ENCODE peak calls at places on chromosomes 13 and 19, in five cellular contexts. K, P, H, E and U are unnamed samples.

GRCh38 chr19:19539738-19540703 is 2.0 kb downstream of the CILP2 start:
- DNase-seq in K (peak; percentile 82), P (peak; percentile 5), H (no peak), E (no peak), U (peak; percentile 65)

GRCh38 chr19:11281336-11282049 is 14.5 kb upstream of the TSPAN16 start:
- DNase-seq in K (no peak), P (no peak), H (no peak), E (no peak), U (no peak)

GRCh38 chr13:48857576-48857975 is 118.1 kb upstream of the FNDC3A start:
- DNase-seq in K (no peak), P (no peak), H (no peak), E (no peak), U (no peak)

GRCh38 chr13:80131204-80131603 is 209.7 kb downstream of the SPRY2 start:
- DNase-seq in K (peak; percentile 88), P (no peak), H (peak; percentile 49), E (no peak), U (peak; percentile 86)

GRCh38 chr19:2145831-2146241 is 5.5 kb downstream of the AP3D1 start:
- DNase-seq in K (no peak), P (no peak), H (no peak), E (no peak), U (no peak)

GRCh38 chr13:97856001-97856675 is 97.3 kb upstream of the IPO5 start:
- DNase-seq in K (peak; percentile 59), P (no peak), H (no peak), E (peak; percentile 14), U (peak; percentile 34)

GRCh38 chr19:45657520-45658163 is 10.4 kb upstream of the GIPR start:
- DNase-seq in K (no peak), P (no peak), H (no peak), E (no peak), U (no peak)

GRCh38 chr19:6736169-6736916 is 1.0 kb downstream of the GPR108 start:
- DNase-seq in K (peak; percentile 82), P (no peak), H (peak; percentile 80), E (peak; percentile 63), U (peak; percentile 73)

GRCh38 chr13:113564331-113565023 is 20.1 kb upstream of the TFDP1 start:
- DNase-seq in K (no peak), P (no peak), H (no peak), E (no peak), U (no peak)

GRCh38 chr13:110317496-110318195 is 10.6 kb downstream of the COL4A2 start:
- DNase-seq in K (no peak), P (no peak), H (no peak), E (no peak), U (no peak)

GRCh38 chr13:75660694-75661093 is 24.6 kb downstream of the LMO7 start:
- DNase-seq in K (no peak), P (no peak), H (no peak), E (no peak), U (no peak)

GRCh38 chr13:38348890-38349289 is 761 bp upstream of the UFM1 start:
- DNase-seq in K (no peak), P (no peak), H (peak; percentile 9), E (peak; percentile 11), U (no peak)

GRCh38 chr13:27283906-27284523 is 13.4 kb downstream of the RASL11A start:
- DNase-seq in K (no peak), P (no peak), H (peak; percentile 7), E (no peak), U (no peak)

GRCh38 chr19:13844130-13844631 is 32.8 kb upstream of the NANOS3 start:
- DNase-seq in K (no peak), P (no peak), H (no peak), E (no peak), U (no peak)

GRCh38 chr13:35957174-35957867 is 173.9 kb downstream of the DCLK1 start:
- DNase-seq in K (no peak), P (no peak), H (no peak), E (no peak), U (no peak)

GRCh38 chr19:15136234-15136954 is 29.2 kb downstream of the SYDE1 start:
- DNase-seq in K (no peak), P (peak; percentile 78), H (no peak), E (no peak), U (no peak)

GRCh38 chr13:20772401-20773131 is 1.2 kb downstream of the EEF1AKMT1 start:
- DNase-seq in K (no peak), P (no peak), H (no peak), E (no peak), U (no peak)

GRCh38 chr13:81658598-81659370 is 1317.9 kb upstream of the SPRY2 start:
- DNase-seq in K (no peak), P (no peak), H (no peak), E (no peak), U (no peak)

GRCh38 chr19:45496349-45496953 is 396 bp downstream of the RTN2 start:
- DNase-seq in K (peak; percentile 65), P (no peak), H (no peak), E (peak; percentile 72), U (no peak)

DNA sequence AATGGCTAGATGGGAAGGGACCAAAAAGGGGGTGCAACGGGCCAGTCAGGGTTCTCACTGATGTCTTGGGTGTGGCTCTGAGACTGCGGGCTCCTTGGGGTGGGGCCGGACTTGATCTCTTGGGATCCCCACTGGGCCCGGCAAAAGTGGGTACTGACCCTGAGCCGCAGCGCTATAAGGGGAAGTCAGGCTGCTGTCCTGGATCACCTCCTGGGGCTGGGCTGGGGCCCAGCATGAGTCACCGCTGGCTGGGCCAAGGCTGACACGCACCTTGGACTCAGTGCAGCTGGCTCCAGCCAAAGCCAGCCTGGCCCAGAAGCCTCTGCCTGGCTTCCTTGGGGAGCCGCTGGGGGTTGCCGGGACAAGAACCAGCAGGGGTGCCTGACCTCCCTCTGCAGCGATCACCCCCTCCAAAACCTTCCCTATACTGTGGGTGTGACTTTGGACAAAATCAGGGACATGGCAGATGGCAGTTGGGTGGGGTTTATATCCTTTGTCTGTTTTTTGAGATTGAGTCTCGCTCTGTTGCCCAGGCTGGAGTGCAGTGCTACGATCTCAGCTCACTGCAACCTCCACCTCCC is 614 bp upstream of the IQCN start:
- DNase-seq in K (peak; percentile 91), P (no peak), H (peak; percentile 72), E (no peak), U (peak; percentile 87)
- H3K27ac ChIP-seq in K (peak overlapping the region; percentile 71), P (peak overlapping the region; percentile 74), H (peak overlapping the region; percentile 94), E (no peak overlapping the region), U (peak overlapping the region; percentile 84)

GRCh38 chr19:703651-704446 is 4.9 kb upstream of the PALM start:
- DNase-seq in K (peak; percentile 91), P (no peak), H (peak; percentile 33), E (peak; percentile 69), U (peak; percentile 77)
- H3K27ac ChIP-seq in K (peak overlapping the region; percentile 8), P (no peak overlapping the region), H (peak overlapping the region; percentile 80), E (no peak overlapping the region), U (peak overlapping the region; percentile 71)

DNA sequence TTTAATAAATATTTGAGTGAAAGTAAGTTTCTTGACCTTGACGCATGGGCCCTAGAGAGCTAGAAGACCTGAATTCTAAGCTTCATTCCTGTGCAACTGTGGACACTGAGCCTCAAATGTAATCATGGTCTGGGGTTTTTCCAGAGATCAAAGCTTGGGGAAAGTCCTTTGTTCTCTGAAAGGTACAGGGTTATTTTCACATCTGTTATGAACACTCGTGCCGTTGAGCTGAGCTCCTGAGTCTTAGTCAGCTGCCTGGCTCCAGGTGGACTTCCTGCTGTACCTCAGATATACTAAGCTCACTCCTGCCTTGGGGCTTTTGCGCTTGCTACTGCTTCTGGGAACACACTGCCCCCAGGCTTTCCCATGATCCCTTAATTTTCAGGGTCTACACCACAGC is 7.5 kb upstream of the ZBTB32 start:
- DNase-seq in K (no peak), P (no peak), H (no peak), E (no peak), U (no peak)
- H3K27ac ChIP-seq in K (no peak overlapping the region), P (no peak overlapping the region), H (no peak overlapping the region), E (no peak overlapping the region), U (no peak overlapping the region)

DNA sequence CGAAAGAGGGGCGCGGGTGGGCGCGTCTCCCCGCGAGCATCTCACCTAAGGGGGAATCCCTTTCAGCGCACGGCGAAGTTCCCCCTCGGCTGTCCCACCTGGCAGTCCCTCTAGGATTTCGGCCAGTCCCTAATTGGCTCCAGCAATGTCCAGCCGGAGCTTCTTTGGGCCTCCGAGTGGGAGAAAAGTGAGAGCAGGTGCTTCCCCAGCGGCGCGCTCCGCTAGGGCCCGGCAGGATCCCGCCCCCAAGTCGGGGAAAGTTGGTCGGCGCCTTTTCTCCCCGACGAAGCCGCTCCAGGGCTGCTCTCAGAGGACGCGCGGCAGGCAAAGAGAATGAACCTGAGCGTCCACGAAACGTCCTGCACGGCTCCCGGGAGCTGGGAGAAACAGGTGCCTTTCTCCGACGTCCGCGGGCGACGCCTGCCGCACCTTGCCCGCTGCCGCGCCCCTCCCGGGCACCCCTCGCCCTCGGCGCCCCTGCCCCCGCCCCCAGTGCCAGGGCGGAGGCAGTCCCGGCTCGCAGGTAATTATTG is 366 bp upstream of the KL start:
- DNase-seq in K (no peak), P (no peak), H (no peak), E (no peak), U (peak; percentile 19)
- H3K27ac ChIP-seq in K (peak overlapping the region; percentile 77), P (no peak overlapping the region), H (peak overlapping the region; percentile 64), E (no peak overlapping the region), U (peak overlapping the region; percentile 88)

GRCh38 chr13:108322206-108322824 is 52.8 kb downstream of the TNFSF13B start:
- DNase-seq in K (no peak), P (no peak), H (peak; percentile 4), E (peak; percentile 24), U (no peak)

GRCh38 chr13:108326318-108326717 is 56.8 kb downstream of the TNFSF13B start:
- DNase-seq in K (no peak), P (no peak), H (no peak), E (no peak), U (no peak)

GRCh38 chr13:108328848-108329247 is 59.3 kb downstream of the TNFSF13B start:
- DNase-seq in K (no peak), P (no peak), H (no peak), E (no peak), U (no peak)

GRCh38 chr13:108325863-108326262 is 56.3 kb downstream of the TNFSF13B start:
- DNase-seq in K (no peak), P (no peak), H (no peak), E (no peak), U (no peak)
- H3K27ac ChIP-seq in K (no peak overlapping the region), P (no peak overlapping the region), H (no peak overlapping the region), E (no peak overlapping the region), U (no peak overlapping the region)

GRCh38 chr19:34215006-34215665 is 39.2 kb upstream of the GARRE1 start:
- DNase-seq in K (no peak), P (no peak), H (no peak), E (no peak), U (no peak)

GRCh38 chr19:34220472-34221063 is 33.8 kb upstream of the GARRE1 start:
- DNase-seq in K (peak; percentile 55), P (no peak), H (peak; percentile 87), E (peak; percentile 23), U (no peak)

GRCh38 chr19:34215666-34216038 is 38.7 kb upstream of the GARRE1 start:
- DNase-seq in K (no peak), P (no peak), H (no peak), E (no peak), U (no peak)

GRCh38 chr19:34218818-34219164 is 35.6 kb upstream of the GARRE1 start:
- DNase-seq in K (no peak), P (no peak), H (no peak), E (no peak), U (no peak)

GRCh38 chr19:34217952-34218817 is 36.2 kb upstream of the GARRE1 start:
- DNase-seq in K (no peak), P (peak; percentile 83), H (no peak), E (no peak), U (no peak)
- H3K27ac ChIP-seq in K (no peak overlapping the region), P (peak overlapping the region; percentile 28), H (peak overlapping the region; percentile 3), E (no peak overlapping the region), U (no peak overlapping the region)